ENCODE peak calls at places on chromosomes 7 and 10, in six cellular contexts. One of them, this sample, is unnamed.

GRCh38 chr10:115948415-115948814 is 324.6 kb downstream of the GFRA1 start:
- DNase-seq in cardiac fibroblast: peak
- DNase-seq in OCI-LY7: peak
- DNase-seq in B cell: no peak
- DNase-seq in GM10248: no peak
- DNase-seq in HCT116: no peak
- DNase-seq in this sample: no peak

GRCh38 chr7:67753891-67754290 is 757.3 kb downstream of the TYW1 start:
- DNase-seq in cardiac fibroblast: no peak
- DNase-seq in GM10248: no peak
- DNase-seq in HCT116: no peak
- DNase-seq in B cell: no peak
- DNase-seq in OCI-LY7: no peak
- DNase-seq in this sample: no peak

GRCh38 chr10:71784679-71785272 is 11.5 kb upstream of the VSIR start:
- DNase-seq in GM10248: no peak
- DNase-seq in B cell: no peak
- DNase-seq in cardiac fibroblast: no peak
- DNase-seq in OCI-LY7: no peak
- DNase-seq in HCT116: no peak
- DNase-seq in this sample: no peak

GRCh38 chr10:50216894-50217293 is 34.4 kb downstream of the ASAH2 start:
- DNase-seq in cardiac fibroblast: peak
- DNase-seq in GM10248: no peak
- DNase-seq in B cell: no peak
- DNase-seq in OCI-LY7: no peak
- DNase-seq in HCT116: no peak
- DNase-seq in this sample: no peak

GRCh38 chr10:13371879-13372470 is 23.9 kb upstream of the SEPHS1 start:
- DNase-seq in HCT116: peak
- DNase-seq in OCI-LY7: peak
- DNase-seq in B cell: peak
- DNase-seq in cardiac fibroblast: peak
- DNase-seq in GM10248: peak
- DNase-seq in this sample: peak

GRCh38 chr10:14403846-14404623 is 73.3 kb upstream of the FRMD4A start:
- DNase-seq in GM10248: no peak
- DNase-seq in HCT116: no peak
- DNase-seq in OCI-LY7: no peak
- DNase-seq in B cell: no peak
- DNase-seq in cardiac fibroblast: no peak
- DNase-seq in this sample: no peak

GRCh38 chr7:136953386-136953785 is 84.9 kb downstream of the CHRM2 start:
- DNase-seq in GM10248: no peak
- DNase-seq in OCI-LY7: no peak
- DNase-seq in B cell: no peak
- DNase-seq in HCT116: no peak
- DNase-seq in cardiac fibroblast: peak
- DNase-seq in this sample: no peak

GRCh38 chr7:63073286-63073685 is 925.4 kb upstream of the ZNF722 start:
- DNase-seq in HCT116: no peak
- DNase-seq in cardiac fibroblast: no peak
- DNase-seq in OCI-LY7: no peak
- DNase-seq in GM10248: no peak
- DNase-seq in B cell: no peak
- DNase-seq in this sample: no peak

GRCh38 chr10:79336739-79337138 is 10.5 kb upstream of the PPIF start:
- DNase-seq in cardiac fibroblast: no peak
- DNase-seq in GM10248: no peak
- DNase-seq in OCI-LY7: no peak
- DNase-seq in HCT116: no peak
- DNase-seq in B cell: no peak
- DNase-seq in this sample: no peak

GRCh38 chr7:37359662-37360444 is 88.8 kb downstream of the ELMO1 start:
- DNase-seq in cardiac fibroblast: no peak
- DNase-seq in B cell: no peak
- DNase-seq in HCT116: no peak
- DNase-seq in OCI-LY7: no peak
- DNase-seq in GM10248: no peak
- DNase-seq in this sample: peak

GRCh38 chr10:123860209-123860608 is 31.4 kb downstream of the CPXM2 start:
- DNase-seq in OCI-LY7: no peak
- DNase-seq in GM10248: no peak
- DNase-seq in B cell: no peak
- DNase-seq in cardiac fibroblast: no peak
- DNase-seq in HCT116: no peak
- DNase-seq in this sample: no peak

GRCh38 chr7:76514926-76515325 is 4.6 kb downstream of the UPK3B start:
- DNase-seq in OCI-LY7: no peak
- DNase-seq in cardiac fibroblast: no peak
- DNase-seq in B cell: no peak
- DNase-seq in GM10248: no peak
- DNase-seq in HCT116: no peak
- DNase-seq in this sample: no peak

GRCh38 chr7:148720472-148720871 is 21.8 kb downstream of the CUL1 start:
- DNase-seq in OCI-LY7: no peak
- DNase-seq in B cell: no peak
- DNase-seq in cardiac fibroblast: peak
- DNase-seq in HCT116: no peak
- DNase-seq in GM10248: no peak
- DNase-seq in this sample: no peak

GRCh38 chr10:82628373-82628772 is 753.4 kb downstream of the NRG3 start:
- DNase-seq in HCT116: no peak
- DNase-seq in cardiac fibroblast: peak
- DNase-seq in OCI-LY7: no peak
- DNase-seq in B cell: no peak
- DNase-seq in GM10248: no peak
- DNase-seq in this sample: no peak

GRCh38 chr7:151045967-151046366 is 2.4 kb upstream of the ASIC3 start:
- DNase-seq in cardiac fibroblast: no peak
- DNase-seq in GM10248: no peak
- DNase-seq in HCT116: no peak
- DNase-seq in B cell: no peak
- DNase-seq in OCI-LY7: no peak
- DNase-seq in this sample: no peak

GRCh38 chr7:34190299-34190698 is 285.0 kb downstream of the BMPER start:
- DNase-seq in cardiac fibroblast: no peak
- DNase-seq in HCT116: no peak
- DNase-seq in B cell: no peak
- DNase-seq in OCI-LY7: no peak
- DNase-seq in GM10248: no peak
- DNase-seq in this sample: no peak

GRCh38 chr10:86356306-86356705 is 10.3 kb downstream of the GRID1 start:
- DNase-seq in B cell: no peak
- DNase-seq in cardiac fibroblast: no peak
- DNase-seq in HCT116: no peak
- DNase-seq in OCI-LY7: no peak
- DNase-seq in GM10248: no peak
- DNase-seq in this sample: no peak

GRCh38 chr10:4767033-4767814 is 58.8 kb upstream of the AKR1E2 start:
- DNase-seq in B cell: peak
- DNase-seq in HCT116: peak
- DNase-seq in GM10248: no peak
- DNase-seq in OCI-LY7: peak
- DNase-seq in cardiac fibroblast: peak
- DNase-seq in this sample: peak

GRCh38 chr7:22837308-22837707 is 14.7 kb upstream of the TOMM7 start:
- DNase-seq in HCT116: no peak
- DNase-seq in OCI-LY7: no peak
- DNase-seq in cardiac fibroblast: no peak
- DNase-seq in B cell: no peak
- DNase-seq in GM10248: no peak
- DNase-seq in this sample: no peak

GRCh38 chr10:122159159-122159970 is 111.7 kb upstream of the BTBD16 start:
- DNase-seq in GM10248: no peak
- DNase-seq in B cell: no peak
- DNase-seq in HCT116: no peak
- DNase-seq in OCI-LY7: no peak
- DNase-seq in cardiac fibroblast: no peak
- DNase-seq in this sample: no peak

GRCh38 chr7:22319424-22320403 is 37.2 kb downstream of the RAPGEF5 start:
- DNase-seq in B cell: no peak
- DNase-seq in HCT116: no peak
- DNase-seq in cardiac fibroblast: no peak
- DNase-seq in OCI-LY7: no peak
- DNase-seq in GM10248: no peak
- DNase-seq in this sample: no peak

GRCh38 chr7:142940968-142941535 is 1.8 kb downstream of the LLCFC1 start:
- DNase-seq in HCT116: no peak
- DNase-seq in GM10248: no peak
- DNase-seq in OCI-LY7: no peak
- DNase-seq in B cell: no peak
- DNase-seq in cardiac fibroblast: no peak
- DNase-seq in this sample: no peak

GRCh38 chr7:140577656-140578055 is 63.0 kb downstream of the DENND2A start:
- DNase-seq in B cell: no peak
- DNase-seq in HCT116: no peak
- DNase-seq in GM10248: no peak
- DNase-seq in cardiac fibroblast: no peak
- DNase-seq in OCI-LY7: no peak
- DNase-seq in this sample: no peak

GRCh38 chr7:16739863-16740622 is 13.5 kb upstream of the TSPAN13 start:
- DNase-seq in cardiac fibroblast: peak
- DNase-seq in GM10248: no peak
- DNase-seq in B cell: no peak
- DNase-seq in HCT116: peak
- DNase-seq in OCI-LY7: no peak
- DNase-seq in this sample: no peak

GRCh38 chr10:3666525-3667302 is 118.3 kb downstream of the KLF6 start:
- DNase-seq in cardiac fibroblast: no peak
- DNase-seq in HCT116: no peak
- DNase-seq in OCI-LY7: no peak
- DNase-seq in B cell: no peak
- DNase-seq in GM10248: no peak
- DNase-seq in this sample: peak

GRCh38 chr10:80414126-80414898 is 6.0 kb downstream of the PRXL2A start:
- DNase-seq in B cell: no peak
- DNase-seq in OCI-LY7: no peak
- DNase-seq in GM10248: no peak
- DNase-seq in HCT116: no peak
- DNase-seq in cardiac fibroblast: no peak
- DNase-seq in this sample: no peak

GRCh38 chr7:157018997-157019591 is 8.6 kb upstream of the MNX1 start:
- DNase-seq in B cell: no peak
- DNase-seq in HCT116: no peak
- DNase-seq in cardiac fibroblast: no peak
- DNase-seq in OCI-LY7: no peak
- DNase-seq in GM10248: no peak
- DNase-seq in this sample: no peak

GRCh38 chr7:111224354-111225231 is 133.7 kb downstream of the LRRN3 start:
- DNase-seq in cardiac fibroblast: no peak
- DNase-seq in OCI-LY7: no peak
- DNase-seq in B cell: no peak
- DNase-seq in HCT116: no peak
- DNase-seq in GM10248: no peak
- DNase-seq in this sample: no peak

GRCh38 chr10:102230861-102231356 is 4.8 kb downstream of the ELOVL3 start:
- DNase-seq in HCT116: peak
- DNase-seq in cardiac fibroblast: peak
- DNase-seq in B cell: peak
- DNase-seq in GM10248: peak
- DNase-seq in OCI-LY7: no peak
- DNase-seq in this sample: peak
- TF ChIP-seq CTCF in HCT116: peak
- TF ChIP-seq CTCF in cardiac fibroblast: peak
- TF ChIP-seq CTCF in B cell: no peak
- TF ChIP-seq CTCF in GM10248: peak
- TF ChIP-seq CTCF in OCI-LY7: no peak
- TF ChIP-seq CTCF in this sample: no peak

GRCh38 chr7:28615091-28615490 is 202.8 kb downstream of the CREB5 start:
- DNase-seq in HCT116: no peak
- DNase-seq in OCI-LY7: no peak
- DNase-seq in B cell: peak
- DNase-seq in cardiac fibroblast: no peak
- DNase-seq in GM10248: no peak
- DNase-seq in this sample: peak
- TF ChIP-seq CTCF in HCT116: peak
- TF ChIP-seq CTCF in OCI-LY7: peak
- TF ChIP-seq CTCF in B cell: peak
- TF ChIP-seq CTCF in cardiac fibroblast: no peak
- TF ChIP-seq CTCF in GM10248: peak
- TF ChIP-seq CTCF in this sample: no peak

GRCh38 chr7:78006063-78006755 is 207.6 kb downstream of the PHTF2 start:
- DNase-seq in HCT116: no peak
- DNase-seq in B cell: no peak
- DNase-seq in cardiac fibroblast: no peak
- DNase-seq in GM10248: no peak
- DNase-seq in OCI-LY7: no peak
- DNase-seq in this sample: no peak
- TF ChIP-seq CTCF in HCT116: no peak
- TF ChIP-seq CTCF in B cell: no peak
- TF ChIP-seq CTCF in cardiac fibroblast: no peak
- TF ChIP-seq CTCF in GM10248: no peak
- TF ChIP-seq CTCF in OCI-LY7: no peak
- TF ChIP-seq CTCF in this sample: no peak

GRCh38 chr10:128629111-128630096 is 503.2 kb upstream of the MKI67 start:
- DNase-seq in B cell: no peak
- DNase-seq in GM10248: no peak
- DNase-seq in OCI-LY7: no peak
- DNase-seq in HCT116: peak
- DNase-seq in cardiac fibroblast: peak
- DNase-seq in this sample: no peak

GRCh38 chr10:128631801-128632241 is 505.6 kb upstream of the MKI67 start:
- DNase-seq in cardiac fibroblast: peak
- DNase-seq in GM10248: no peak
- DNase-seq in B cell: no peak
- DNase-seq in HCT116: peak
- DNase-seq in OCI-LY7: peak
- DNase-seq in this sample: no peak

GRCh38 chr10:128632694-128633093 is 506.5 kb upstream of the MKI67 start:
- DNase-seq in HCT116: no peak
- DNase-seq in GM10248: no peak
- DNase-seq in B cell: no peak
- DNase-seq in cardiac fibroblast: no peak
- DNase-seq in OCI-LY7: no peak
- DNase-seq in this sample: no peak

GRCh38 chr10:128630787-128631252 is 504.6 kb upstream of the MKI67 start:
- DNase-seq in B cell: no peak
- DNase-seq in HCT116: no peak
- DNase-seq in OCI-LY7: no peak
- DNase-seq in GM10248: no peak
- DNase-seq in cardiac fibroblast: no peak
- DNase-seq in this sample: no peak

DNA sequence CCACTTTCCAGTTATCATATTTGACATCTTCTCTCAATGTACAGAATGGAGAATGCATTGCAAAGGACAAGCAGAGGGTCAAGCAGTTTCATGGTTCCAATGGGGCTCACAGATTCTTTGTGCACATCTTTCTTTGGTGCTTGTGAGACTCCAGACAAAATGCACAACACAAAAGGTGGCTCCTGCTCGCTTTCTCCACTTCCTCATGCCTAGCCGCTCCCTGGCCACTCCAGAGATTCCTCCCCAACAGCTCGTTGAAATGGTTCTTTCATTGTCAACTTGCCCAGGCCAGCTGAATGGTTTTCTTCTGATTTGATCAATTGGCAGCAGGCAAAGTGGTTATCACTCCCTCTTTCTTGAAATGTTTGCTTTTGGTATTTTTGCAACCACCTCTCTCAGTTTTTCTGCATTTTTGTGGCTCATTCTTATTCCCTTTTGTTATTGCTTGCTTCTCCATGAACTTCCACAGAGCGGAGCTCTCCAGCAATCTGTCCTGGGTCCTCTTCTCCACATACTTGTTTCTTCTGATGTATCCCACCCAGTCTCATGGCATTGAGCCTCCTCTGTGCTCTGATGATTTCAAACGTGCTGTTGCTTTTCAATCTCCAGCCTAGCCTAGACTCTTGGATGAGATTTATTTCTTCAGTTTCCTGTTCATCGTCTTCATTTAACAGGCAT is 507.8 kb upstream of the MKI67 start:
- DNase-seq in GM10248: no peak
- DNase-seq in B cell: no peak
- DNase-seq in HCT116: no peak
- DNase-seq in cardiac fibroblast: no peak
- DNase-seq in OCI-LY7: no peak
- DNase-seq in this sample: no peak
- TF ChIP-seq CTCF in GM10248: no peak
- TF ChIP-seq CTCF in B cell: no peak
- TF ChIP-seq CTCF in HCT116: peak
- TF ChIP-seq CTCF in cardiac fibroblast: no peak
- TF ChIP-seq CTCF in OCI-LY7: no peak
- TF ChIP-seq CTCF in this sample: no peak

This sample was measured in activated CD8-positive, alpha-beta T cell treated with anti-CD3 and anti-CD28 coated beads for 36 hours.